ENCODE peak calls at places on chromosomes 7 and 10, in ten cellular contexts. I, O, E, N, F, Z, S, M, K and V are unnamed samples.

GRCh38 chr10:104895981-104896380 is 254.9 kb downstream of the SORCS3 start:
- DNase-seq in N (no peak), I (no peak), M (no peak), E (no peak), F (no peak), S (no peak), Z (no peak), K (no peak), O (no peak), V (no peak)

GRCh38 chr10:74738985-74739567 is 87.3 kb upstream of the KAT6B start:
- DNase-seq in N (peak; percentile 79), O (peak; percentile 20), S (no peak), F (peak; percentile 97), K (no peak), M (peak; percentile 45), I (peak; percentile 42), E (peak; percentile 18), Z (peak; percentile 10), V (peak; percentile 10)

GRCh38 chr7:7178906-7179305 is 3.4 kb upstream of the C1GALT1 start:
- DNase-seq in M (no peak), F (no peak), O (no peak), Z (peak; percentile 67), K (no peak), I (no peak), E (no peak), N (no peak), S (peak; percentile 88), V (peak; percentile 35)

GRCh38 chr10:71868192-71868697 is 17.2 kb upstream of the PSAP start:
- DNase-seq in F (no peak), E (peak; percentile 85), O (no peak), S (peak; percentile 92), K (peak; percentile 47), M (peak; percentile 59), I (peak; percentile 72), N (no peak), Z (peak; percentile 74), V (peak; percentile 77)

GRCh38 chr7:147803625-147804024 is 786.9 kb upstream of the C7orf33 start:
- DNase-seq in N (no peak), Z (no peak), M (no peak), O (no peak), S (no peak), F (no peak), I (no peak), K (no peak), E (no peak), V (no peak)

GRCh38 chr7:156659203-156659602 is 18.6 kb downstream of the RNF32 start:
- DNase-seq in E (no peak), Z (no peak), N (no peak), I (no peak), S (no peak), O (no peak), M (no peak), F (peak; percentile 20), K (no peak), V (no peak)

GRCh38 chr7:147103224-147103623 is 986.6 kb downstream of the CNTNAP2 start:
- DNase-seq in Z (no peak), K (no peak), S (no peak), M (no peak), F (no peak), I (no peak), E (no peak), O (no peak), N (no peak), V (no peak)

GRCh38 chr10:21661087-21661486 is 127.1 kb downstream of the MLLT10 start:
- DNase-seq in S (no peak), N (no peak), F (no peak), K (no peak), O (no peak), E (no peak), Z (no peak), I (no peak), M (no peak), V (no peak)

GRCh38 chr7:102279537-102280400 is 6.9 kb upstream of the SH2B2 start:
- DNase-seq in I (peak; percentile 62), K (no peak), F (peak; percentile 92), N (peak; percentile 79), O (peak; percentile 51), E (peak; percentile 68), M (peak; percentile 48), S (peak; percentile 15), Z (peak; percentile 67), V (peak; percentile 57)

GRCh38 chr7:112669306-112669705 is 120.9 kb downstream of the TMEM168 start:
- DNase-seq in K (no peak), N (no peak), F (no peak), Z (peak; percentile 40), I (no peak), M (no peak), S (peak; percentile 81), E (no peak), O (no peak), V (peak; percentile 8)

GRCh38 chr7:39005461-39005860 is 27.8 kb downstream of the POU6F2 start:
- DNase-seq in I (no peak), S (no peak), Z (no peak), K (no peak), F (no peak), E (no peak), O (no peak), M (no peak), N (no peak), V (no peak)

GRCh38 chr7:133936074-133936473 is 191.1 kb upstream of the LRGUK start:
- DNase-seq in Z (peak; percentile 68), F (no peak), E (peak; percentile 67), K (no peak), O (no peak), M (no peak), S (no peak), N (no peak), I (peak; percentile 41), V (peak; percentile 39)

GRCh38 chr7:99789441-99790070 is 5.6 kb upstream of the CYP3A4 start:
- DNase-seq in K (no peak), E (peak; percentile 18), S (peak; percentile 44), N (no peak), O (no peak), I (no peak), F (no peak), M (no peak), Z (no peak), V (peak; percentile 60)

GRCh38 chr7:151876112-151876898 is 610 bp downstream of the PRKAG2 start:
- DNase-seq in O (peak; percentile 72), E (peak; percentile 15), F (peak; percentile 68), Z (peak; percentile 17), M (peak; percentile 88), I (peak; percentile 8), S (peak; percentile 28), K (peak; percentile 91), N (peak; percentile 52), V (peak; percentile 40)

GRCh38 chr10:43653746-43654145 is 5.1 kb upstream of the ZNF32 start:
- DNase-seq in F (peak; percentile 14), S (no peak), Z (peak; percentile 26), M (no peak), N (no peak), K (no peak), O (no peak), I (no peak), E (peak; percentile 47), V (peak; percentile 61)

GRCh38 chr7:22726849-22727792 is at the start of gene IL6:
- DNase-seq in N (no peak), E (peak; percentile 95), I (peak; percentile 96), O (no peak), Z (peak; percentile 99), F (peak; percentile 46), S (peak; percentile 84), M (peak; percentile 52), K (peak; percentile 82), V (peak; percentile 97)

GRCh38 chr10:24449334-24449740 is 240.4 kb downstream of the KIAA1217 start:
- DNase-seq in F (no peak), O (no peak), E (peak; percentile 69), Z (peak; percentile 82), N (peak; percentile 49), K (no peak), I (peak; percentile 54), M (no peak), S (peak; percentile 35), V (peak; percentile 58)

GRCh38 chr7:10225265-10225664 is 748.4 kb upstream of the PHF14 start:
- DNase-seq in O (no peak), I (peak; percentile 25), F (no peak), N (no peak), S (no peak), E (no peak), K (no peak), Z (no peak), M (no peak), V (no peak)

GRCh38 chr7:46630031-46630430 is 709.0 kb upstream of the IGFBP3 start:
- DNase-seq in S (no peak), E (peak; percentile 94), N (no peak), O (no peak), Z (peak; percentile 15), F (no peak), K (no peak), I (peak; percentile 21), M (no peak), V (peak; percentile 23)

GRCh38 chr10:124032982-124033886 is 60.2 kb downstream of the CHST15 start:
- DNase-seq in M (peak; percentile 18), O (no peak), E (peak; percentile 70), Z (peak; percentile 52), K (no peak), I (peak; percentile 40), N (no peak), S (peak; percentile 26), F (peak; percentile 41), V (peak; percentile 78)

GRCh38 chr10:46268076-46268881 is 18.5 kb upstream of the ANTXRL start:
- DNase-seq in I (no peak), N (no peak), S (no peak), F (no peak), Z (no peak), O (peak; percentile 44), K (no peak), E (no peak), M (peak; percentile 23), V (no peak)

GRCh38 chr7:27162548-27162848 is 2.8 kb downstream of the HOXA9 start:
- DNase-seq in Z (no peak), N (no peak), K (no peak), E (peak; percentile 20), I (no peak), S (no peak), F (no peak), O (no peak), M (no peak), V (peak; percentile 50)

GRCh38 chr7:913736-914520 is 37.6 kb downstream of the GET4 start:
- DNase-seq in E (no peak), K (no peak), F (no peak), I (no peak), M (peak; percentile 92), Z (no peak), N (no peak), O (no peak), S (peak; percentile 70), V (no peak)

GRCh38 chr7:29189743-29190201 is 4.8 kb upstream of the CHN2 start:
- DNase-seq in I (peak; percentile 49), E (peak; percentile 16), M (peak; percentile 85), K (peak; percentile 88), Z (peak; percentile 36), N (no peak), S (peak; percentile 34), F (peak; percentile 54), O (peak; percentile 68), V (peak; percentile 52)

GRCh38 chr10:21726601-21727295 is 192.7 kb downstream of the MLLT10 start:
- DNase-seq in Z (peak; percentile 48), K (no peak), S (no peak), I (no peak), E (peak; percentile 32), N (no peak), M (no peak), F (no peak), O (no peak), V (no peak)

GRCh38 chr7:51220226-51220625 is 96.4 kb downstream of the COBL start:
- DNase-seq in O (no peak), K (no peak), Z (no peak), F (no peak), N (no peak), I (no peak), S (no peak), M (no peak), E (no peak), V (no peak)

GRCh38 chr7:10237306-10237705 is 736.4 kb upstream of the PHF14 start:
- DNase-seq in F (no peak), M (no peak), I (peak; percentile 53), Z (no peak), N (no peak), K (no peak), O (no peak), E (no peak), S (peak; percentile 2), V (no peak)

GRCh38 chr7:2431260-2431867 is 28.0 kb downstream of the CHST12 start:
- DNase-seq in N (no peak), O (peak; percentile 39), M (no peak), E (peak; percentile 33), I (peak; percentile 6), K (no peak), S (no peak), F (peak; percentile 75), Z (peak; percentile 50), V (peak; percentile 19)